ENCODE peak calls at places on chromosome 2, in ten cellular contexts. K is SK-N-SH; O is breast epithelium; T is PC-3; G is naive thymus-derived CD4-positive, alpha-beta T cell; A is thoracic aorta; Z is CD8-positive, alpha-beta memory T cell; I is fibroblast of lung; E is heart left ventricle; N is left lung. Q is an unnamed sample.

GRCh38 chr2:29228276-29228675 is 113.1 kb downstream of the CLIP4 start:
- DNase-seq in K (peak; percentile 48), O (no peak), T (no peak), G (no peak), A (no peak), Z (no peak), I (no peak), E (no peak), N (no peak), Q (peak; percentile 95)

GRCh38 chr2:241532168-241532567 is 23.8 kb upstream of the STK25 start:
- DNase-seq in K (no peak), O (no peak), T (no peak), G (no peak), A (no peak), Z (no peak), I (no peak), E (no peak), N (no peak), Q (no peak)

GRCh38 chr2:218832520-218832919 is 917 bp upstream of the PRKAG3 start:
- DNase-seq in K (no peak), O (no peak), T (peak; percentile 61), G (no peak), A (peak; percentile 45), Z (no peak), I (no peak), E (no peak), N (no peak), Q (no peak)

GRCh38 chr2:10039658-10040410 is 3.5 kb upstream of the KLF11 start:
- DNase-seq in K (peak; percentile 56), O (peak; percentile 74), T (no peak), G (no peak), A (no peak), Z (no peak), I (no peak), E (peak; percentile 57), N (no peak), Q (no peak)

GRCh38 chr2:25374827-25375226 is 33.1 kb upstream of the DNMT3A start:
- DNase-seq in K (no peak), O (no peak), T (no peak), G (no peak), A (no peak), Z (no peak), I (no peak), E (no peak), N (no peak), Q (no peak)

GRCh38 chr2:239952665-239953417 is 72.3 kb downstream of the NDUFA10 start:
- DNase-seq in K (no peak), O (no peak), T (no peak), G (no peak), A (no peak), Z (no peak), I (no peak), E (peak; percentile 59), N (no peak), Q (no peak)

GRCh38 chr2:205700331-205701132 is 18.2 kb downstream of the NRP2 start:
- DNase-seq in K (no peak), O (no peak), T (peak; percentile 62), G (no peak), A (no peak), Z (no peak), I (peak; percentile 76), E (no peak), N (peak; percentile 70), Q (peak; percentile 29)

GRCh38 chr2:137929504-137929886 is 34.8 kb upstream of the HNMT start:
- DNase-seq in K (peak; percentile 0), O (no peak), T (no peak), G (no peak), A (no peak), Z (no peak), I (no peak), E (no peak), N (no peak), Q (no peak)

GRCh38 chr2:67311536-67311935 is 85.6 kb upstream of the ETAA1 start:
- DNase-seq in K (peak; percentile 9), O (no peak), T (peak; percentile 80), G (no peak), A (no peak), Z (no peak), I (peak; percentile 96), E (no peak), N (no peak), Q (no peak)

GRCh38 chr2:24482256-24482971 is 8.6 kb upstream of the NCOA1 start:
- DNase-seq in K (no peak), O (no peak), T (no peak), G (no peak), A (no peak), Z (no peak), I (no peak), E (no peak), N (no peak), Q (no peak)

GRCh38 chr2:104853926-104854506 is at the start of gene POU3F3:
- DNase-seq in K (peak; percentile 93), O (no peak), T (no peak), G (no peak), A (peak; percentile 66), Z (peak; percentile 25), I (peak; percentile 21), E (peak; percentile 74), N (no peak), Q (peak; percentile 95)

GRCh38 chr2:187640926-187641510 is 86.8 kb upstream of the TFPI start:
- DNase-seq in K (no peak), O (no peak), T (no peak), G (no peak), A (no peak), Z (no peak), I (no peak), E (no peak), N (no peak), Q (no peak)

GRCh38 chr2:137659616-137660015 is 304.7 kb upstream of the HNMT start:
- DNase-seq in K (peak; percentile 10), O (no peak), T (peak; percentile 76), G (no peak), A (no peak), Z (no peak), I (no peak), E (no peak), N (peak; percentile 34), Q (no peak)

GRCh38 chr2:100269889-100270288 is 52.4 kb downstream of the LONRF2 start:
- DNase-seq in K (no peak), O (no peak), T (no peak), G (no peak), A (no peak), Z (no peak), I (no peak), E (no peak), N (no peak), Q (no peak)

GRCh38 chr2:9364373-9364772 is 59.0 kb downstream of the ITGB1BP1 start:
- DNase-seq in K (no peak), O (no peak), T (no peak), G (no peak), A (no peak), Z (no peak), I (no peak), E (no peak), N (no peak), Q (no peak)

GRCh38 chr2:149648282-149649030 is 60.9 kb upstream of the MMADHC start:
- DNase-seq in K (no peak), O (no peak), T (peak; percentile 88), G (no peak), A (no peak), Z (no peak), I (peak; percentile 97), E (no peak), N (peak; percentile 42), Q (peak; percentile 88)

GRCh38 chr2:69798909-69799526 is 30.4 kb upstream of the GMCL1 start:
- DNase-seq in K (no peak), O (no peak), T (no peak), G (no peak), A (no peak), Z (no peak), I (peak; percentile 53), E (no peak), N (no peak), Q (no peak)

GRCh38 chr2:46411245-46411641 is 68.1 kb upstream of the TMEM247 start:
- DNase-seq in K (no peak), O (no peak), T (peak; percentile 96), G (no peak), A (no peak), Z (no peak), I (no peak), E (no peak), N (no peak), Q (no peak)
- H3K4me1 ChIP-seq in K (peaks cover 3% of the 10 kb centered on the region), O (no peaks in the 10 kb centered on the region), T (peaks cover 72% of the 10 kb centered on the region), G (no peaks in the 10 kb centered on the region), A (peaks cover 25% of the 10 kb centered on the region), Z (no peaks in the 10 kb centered on the region), I (peaks cover 2% of the 10 kb centered on the region), E (peaks cover 9% of the 10 kb centered on the region), N (peaks cover 11% of the 10 kb centered on the region), Q (peaks cover 14% of the 10 kb centered on the region)

GRCh38 chr2:127096280-127096679 is 10.7 kb downstream of the BIN1 start:
- DNase-seq in K (no peak), O (no peak), T (no peak), G (no peak), A (no peak), Z (no peak), I (no peak), E (peak; percentile 39), N (no peak), Q (no peak)
- H3K4me1 ChIP-seq in K (peaks cover 46% of the 10 kb centered on the region), O (no peaks in the 10 kb centered on the region), T (peaks cover 41% of the 10 kb centered on the region), G (no peaks in the 10 kb centered on the region), A (peaks cover 32% of the 10 kb centered on the region), Z (no peaks in the 10 kb centered on the region), I (peaks cover 8% of the 10 kb centered on the region), E (peaks cover 29% of the 10 kb centered on the region), N (peaks cover 24% of the 10 kb centered on the region), Q (peaks cover 22% of the 10 kb centered on the region)

GRCh38 chr2:37335604-37336003 is 8.8 kb upstream of the QPCT start:
- DNase-seq in K (no peak), O (no peak), T (no peak), G (no peak), A (no peak), Z (no peak), I (no peak), E (no peak), N (no peak), Q (no peak)

GRCh38 chr2:37337636-37338280 is 6.7 kb upstream of the QPCT start:
- DNase-seq in K (no peak), O (no peak), T (no peak), G (no peak), A (no peak), Z (no peak), I (no peak), E (no peak), N (no peak), Q (no peak)

GRCh38 chr2:37330669-37331068 is 6.0 kb upstream of the PRKD3 start:
- DNase-seq in K (no peak), O (no peak), T (no peak), G (no peak), A (no peak), Z (no peak), I (no peak), E (no peak), N (no peak), Q (no peak)

GRCh38 chr2:37332560-37332959 is 7.9 kb upstream of the PRKD3 start:
- DNase-seq in K (no peak), O (no peak), T (no peak), G (no peak), A (no peak), Z (no peak), I (no peak), E (no peak), N (no peak), Q (no peak)

GRCh38 chr2:37333256-37333655 is 8.6 kb upstream of the PRKD3 start:
- DNase-seq in K (no peak), O (no peak), T (no peak), G (no peak), A (no peak), Z (no peak), I (no peak), E (no peak), N (no peak), Q (peak; percentile 83)
- H3K4me1 ChIP-seq in K (peaks cover 3% of the 10 kb centered on the region), O (no peaks in the 10 kb centered on the region), T (no peaks in the 10 kb centered on the region), G (no peaks in the 10 kb centered on the region), A (no peaks in the 10 kb centered on the region), Z (no peaks in the 10 kb centered on the region), I (no peaks in the 10 kb centered on the region), E (no peaks in the 10 kb centered on the region), N (no peaks in the 10 kb centered on the region), Q (peaks cover 14% of the 10 kb centered on the region)

GRCh38 chr2:54492335-54492734 is 36.2 kb downstream of the SPTBN1 start:
- DNase-seq in K (no peak), O (no peak), T (no peak), G (no peak), A (no peak), Z (no peak), I (no peak), E (no peak), N (no peak), Q (no peak)
- H3K4me1 ChIP-seq in K (peaks cover 11% of the 10 kb centered on the region), O (no peaks in the 10 kb centered on the region), T (no peaks in the 10 kb centered on the region), G (no peaks in the 10 kb centered on the region), A (peaks cover 29% of the 10 kb centered on the region), Z (no peaks in the 10 kb centered on the region), I (peaks cover 3% of the 10 kb centered on the region), E (peaks cover 97% of the 10 kb centered on the region), N (peaks cover 8% of the 10 kb centered on the region), Q (peaks cover 10% of the 10 kb centered on the region)

Q was measured in SJCRH30.